ENCODE peak calls at places on chromosome 5, in four cellular contexts. T is aorta; Q is A549; B is CD8-positive, alpha-beta T cell. I is an unnamed sample.

GRCh38 chr5:50921366-50922133 is 255.1 kb downstream of the PARP8 start:
- DNase-seq in Q (no peak), B (no peak), T (no peak), I (no peak)

GRCh38 chr5:136856648-136857047 is 491.3 kb upstream of the TRPC7 start:
- DNase-seq in T (no peak), B (no peak), Q (no peak), I (no peak)

GRCh38 chr5:1086137-1086536 is 25.7 kb downstream of the SLC12A7 start:
- DNase-seq in T (no peak), Q (no peak), B (no peak), I (no peak)

GRCh38 chr5:92508271-92508670 is 1072.7 kb downstream of the NR2F1-AS1 start:
- DNase-seq in T (no peak), B (no peak), Q (no peak), I (no peak)

GRCh38 chr5:154010660-154011059 is 28.1 kb downstream of the FAM114A2 start:
- DNase-seq in Q (no peak), B (no peak), T (no peak), I (no peak)

GRCh38 chr5:53503819-53504218 is 23.4 kb downstream of the FST start:
- DNase-seq in T (no peak), B (no peak), Q (no peak), I (no peak)

GRCh38 chr5:139149477-139150199 is 48.5 kb downstream of the SIL1 start:
- DNase-seq in Q (no peak), T (no peak), B (no peak), I (no peak)

GRCh38 chr5:62260510-62260909 is 45.5 kb upstream of the KIF2A start:
- DNase-seq in Q (no peak), T (no peak), B (no peak), I (no peak)

GRCh38 chr5:93995126-93995621 is 253.8 kb upstream of the POU5F2 start:
- DNase-seq in Q (no peak), B (no peak), T (no peak), I (no peak)

GRCh38 chr5:89534331-89534730 is 651.3 kb upstream of the MEF2C start:
- DNase-seq in B (no peak), Q (no peak), T (no peak), I (no peak)

DNA sequence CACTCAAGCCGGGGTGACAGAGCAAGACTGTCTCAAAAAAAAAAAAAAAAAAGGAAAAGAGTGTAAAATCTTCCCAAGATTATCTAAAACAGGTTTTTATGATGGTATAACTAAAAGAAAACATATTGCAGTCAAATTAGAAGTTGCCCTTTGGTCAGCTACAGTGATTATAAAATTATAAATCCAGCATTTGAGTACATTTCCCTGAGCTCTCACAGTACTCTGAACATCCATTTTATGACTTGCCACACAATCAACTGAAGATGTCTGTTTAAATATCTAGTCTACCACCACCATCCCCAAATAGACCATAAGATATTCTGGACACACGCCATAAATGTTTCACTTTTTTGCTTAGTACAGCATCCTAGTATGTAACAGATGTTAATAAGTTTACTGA is 77.0 kb downstream of the CSF2 start:
- DNase-seq in Q (no peak), B (no peak), T (no peak), I (no peak)
- H3K9me3 ChIP-seq in Q (peaks cover 5% of the 10 kb centered on the region), B (no peaks in the 10 kb centered on the region), T (no peaks in the 10 kb centered on the region), I (no peaks in the 10 kb centered on the region)

GRCh38 chr5:149656576-149657182 is 73.4 kb upstream of the PPARGC1B start:
- DNase-seq in B (no peak), T (peak; percentile 45), Q (peak; percentile 38), I (no peak)

GRCh38 chr5:149651686-149652085 is 70.4 kb downstream of the ARHGEF37 start:
- DNase-seq in T (no peak), B (no peak), Q (no peak), I (no peak)

GRCh38 chr5:149654282-149654681 is 73.0 kb downstream of the ARHGEF37 start:
- DNase-seq in T (no peak), B (no peak), Q (no peak), I (no peak)

GRCh38 chr5:149654893-149655505 is 73.7 kb downstream of the ARHGEF37 start:
- DNase-seq in B (no peak), Q (no peak), T (peak; percentile 10), I (no peak)

GRCh38 chr5:149652697-149653096 is 71.4 kb downstream of the ARHGEF37 start:
- DNase-seq in Q (no peak), B (no peak), T (no peak), I (no peak)
- H3K9me3 ChIP-seq in Q (no peaks in the 10 kb centered on the region), B (peaks cover 4% of the 10 kb centered on the region), T (peaks cover 2% of the 10 kb centered on the region), I (no peaks in the 10 kb centered on the region)

GRCh38 chr5:33102551-33102950 is 338.2 kb upstream of the TARS1 start:
- DNase-seq in B (no peak), Q (no peak), T (no peak), I (no peak)

GRCh38 chr5:33105521-33105941 is 335.2 kb upstream of the TARS1 start:
- DNase-seq in Q (no peak), B (no peak), T (no peak), I (no peak)
- H3K9me3 ChIP-seq in Q (peaks cover 19% of the 10 kb centered on the region), B (no peaks in the 10 kb centered on the region), T (peaks cover 4% of the 10 kb centered on the region), I (no peaks in the 10 kb centered on the region)

GRCh38 chr5:2491846-2492245 is 259.6 kb downstream of the IRX2 start:
- DNase-seq in B (no peak), Q (no peak), T (no peak), I (no peak)
- H3K9me3 ChIP-seq in B (no peaks in the 10 kb centered on the region), Q (no peaks in the 10 kb centered on the region), T (peaks cover 2% of the 10 kb centered on the region), I (no peaks in the 10 kb centered on the region)

DNA sequence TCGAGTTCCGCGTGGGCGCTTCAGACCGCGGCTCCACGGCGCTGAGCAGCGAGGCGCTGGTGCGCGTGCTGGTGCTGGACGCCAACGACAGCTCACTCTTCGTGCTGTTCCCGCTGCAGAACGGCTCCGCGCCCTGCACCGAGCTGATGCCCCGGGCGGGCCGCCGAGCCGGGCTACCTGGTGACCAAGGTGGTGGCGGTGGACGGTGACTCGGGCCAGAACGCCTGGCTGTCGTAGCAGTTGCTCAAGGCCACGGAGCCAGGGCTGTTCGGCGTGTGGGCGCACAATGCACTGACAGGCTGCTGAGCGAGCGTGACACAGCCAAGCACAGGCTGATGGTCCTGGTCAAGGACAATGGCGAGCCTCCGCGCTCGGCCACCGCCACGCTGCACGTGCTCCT is 3.7 kb upstream of the PCDHB15 start:
- DNase-seq in B (no peak), T (no peak), Q (no peak), I (no peak)
- H3K9me3 ChIP-seq in B (peaks cover 8% of the 10 kb centered on the region), T (peaks cover 32% of the 10 kb centered on the region), Q (peaks cover 44% of the 10 kb centered on the region), I (peaks cover 30% of the 10 kb centered on the region)

I was measured in effector memory CD4-positive, alpha-beta T cell.